ENCODE peak calls at places on chromosomes 11 and 22, in seven cellular contexts. One of them, this sample, is unnamed.
A peak's percentile ranks its signal among the peaks of the same experiment; 100 is the strongest.

GRCh38 chr11:940496-941135 is 14.9 kb downstream of the AP2A2 start:
- DNase-seq in keratinocyte: no peak
- DNase-seq in stimulated activated CD4-positive, alpha-beta T cell treated with anti-CD3 and anti-CD28 coated beads, Interleukin-12 subunit alpha, Interleukin-12 subunit beta, amount 100 ng/mL, for 4 hours: no peak
- DNase-seq in fibroblast of mammary gland: no peak
- DNase-seq in NCI-H526: no peak
- DNase-seq in stimulated activated CD8-positive, alpha-beta memory T cell treated with anti-CD3 and anti-CD28 coated beads, Interleukin-2, amount 100 ng/mL, for 48 hours: no peak
- DNase-seq in activated T-cell treated with anti-CD3 and anti-CD28 coated beads for 48 hours: no peak
- DNase-seq in this sample: no peak

GRCh38 chr11:68313574-68314202 is 1.3 kb downstream of the LRP5 start:
- DNase-seq in fibroblast of mammary gland: peak; percentile 58
- DNase-seq in stimulated activated CD8-positive, alpha-beta memory T cell treated with anti-CD3 and anti-CD28 coated beads, Interleukin-2, amount 100 ng/mL, for 48 hours: no peak
- DNase-seq in NCI-H526: no peak
- DNase-seq in keratinocyte: no peak
- DNase-seq in stimulated activated CD4-positive, alpha-beta T cell treated with anti-CD3 and anti-CD28 coated beads, Interleukin-12 subunit alpha, Interleukin-12 subunit beta, amount 100 ng/mL, for 4 hours: no peak
- DNase-seq in activated T-cell treated with anti-CD3 and anti-CD28 coated beads for 48 hours: no peak
- DNase-seq in this sample: no peak

GRCh38 chr11:9639985-9640384 is 23.9 kb upstream of the SWAP70 start:
- DNase-seq in keratinocyte: no peak
- DNase-seq in stimulated activated CD8-positive, alpha-beta memory T cell treated with anti-CD3 and anti-CD28 coated beads, Interleukin-2, amount 100 ng/mL, for 48 hours: no peak
- DNase-seq in fibroblast of mammary gland: no peak
- DNase-seq in NCI-H526: no peak
- DNase-seq in stimulated activated CD4-positive, alpha-beta T cell treated with anti-CD3 and anti-CD28 coated beads, Interleukin-12 subunit alpha, Interleukin-12 subunit beta, amount 100 ng/mL, for 4 hours: no peak
- DNase-seq in activated T-cell treated with anti-CD3 and anti-CD28 coated beads for 48 hours: no peak
- DNase-seq in this sample: no peak

GRCh38 chr11:96472085-96472484 is 82.3 kb downstream of the JRKL start:
- DNase-seq in stimulated activated CD4-positive, alpha-beta T cell treated with anti-CD3 and anti-CD28 coated beads, Interleukin-12 subunit alpha, Interleukin-12 subunit beta, amount 100 ng/mL, for 4 hours: no peak
- DNase-seq in activated T-cell treated with anti-CD3 and anti-CD28 coated beads for 48 hours: no peak
- DNase-seq in stimulated activated CD8-positive, alpha-beta memory T cell treated with anti-CD3 and anti-CD28 coated beads, Interleukin-2, amount 100 ng/mL, for 48 hours: no peak
- DNase-seq in keratinocyte: no peak
- DNase-seq in NCI-H526: no peak
- DNase-seq in fibroblast of mammary gland: no peak
- DNase-seq in this sample: no peak

GRCh38 chr11:3867209-3868071 is 12.0 kb downstream of the STIM1 start:
- DNase-seq in keratinocyte: no peak
- DNase-seq in stimulated activated CD8-positive, alpha-beta memory T cell treated with anti-CD3 and anti-CD28 coated beads, Interleukin-2, amount 100 ng/mL, for 48 hours: no peak
- DNase-seq in activated T-cell treated with anti-CD3 and anti-CD28 coated beads for 48 hours: no peak
- DNase-seq in stimulated activated CD4-positive, alpha-beta T cell treated with anti-CD3 and anti-CD28 coated beads, Interleukin-12 subunit alpha, Interleukin-12 subunit beta, amount 100 ng/mL, for 4 hours: no peak
- DNase-seq in NCI-H526: no peak
- DNase-seq in fibroblast of mammary gland: peak; percentile 30
- DNase-seq in this sample: no peak

GRCh38 chr11:22341582-22341919 is 3.4 kb downstream of the SLC17A6 start:
- DNase-seq in fibroblast of mammary gland: no peak
- DNase-seq in stimulated activated CD8-positive, alpha-beta memory T cell treated with anti-CD3 and anti-CD28 coated beads, Interleukin-2, amount 100 ng/mL, for 48 hours: no peak
- DNase-seq in keratinocyte: no peak
- DNase-seq in activated T-cell treated with anti-CD3 and anti-CD28 coated beads for 48 hours: no peak
- DNase-seq in stimulated activated CD4-positive, alpha-beta T cell treated with anti-CD3 and anti-CD28 coated beads, Interleukin-12 subunit alpha, Interleukin-12 subunit beta, amount 100 ng/mL, for 4 hours: no peak
- DNase-seq in NCI-H526: no peak
- DNase-seq in this sample: no peak

GRCh38 chr11:134506046-134506445 is 94.0 kb upstream of the B3GAT1 start:
- DNase-seq in activated T-cell treated with anti-CD3 and anti-CD28 coated beads for 48 hours: no peak
- DNase-seq in stimulated activated CD4-positive, alpha-beta T cell treated with anti-CD3 and anti-CD28 coated beads, Interleukin-12 subunit alpha, Interleukin-12 subunit beta, amount 100 ng/mL, for 4 hours: no peak
- DNase-seq in NCI-H526: no peak
- DNase-seq in keratinocyte: no peak
- DNase-seq in stimulated activated CD8-positive, alpha-beta memory T cell treated with anti-CD3 and anti-CD28 coated beads, Interleukin-2, amount 100 ng/mL, for 48 hours: no peak
- DNase-seq in fibroblast of mammary gland: no peak
- DNase-seq in this sample: no peak

GRCh38 chr11:6666302-6667183 is 10.9 kb upstream of the DCHS1 start:
- DNase-seq in keratinocyte: no peak
- DNase-seq in NCI-H526: no peak
- DNase-seq in activated T-cell treated with anti-CD3 and anti-CD28 coated beads for 48 hours: no peak
- DNase-seq in stimulated activated CD4-positive, alpha-beta T cell treated with anti-CD3 and anti-CD28 coated beads, Interleukin-12 subunit alpha, Interleukin-12 subunit beta, amount 100 ng/mL, for 4 hours: no peak
- DNase-seq in fibroblast of mammary gland: no peak
- DNase-seq in stimulated activated CD8-positive, alpha-beta memory T cell treated with anti-CD3 and anti-CD28 coated beads, Interleukin-2, amount 100 ng/mL, for 48 hours: no peak
- DNase-seq in this sample: no peak

GRCh38 chr22:25834490-25834889 is 92.5 kb downstream of the MYO18B start:
- DNase-seq in keratinocyte: no peak
- DNase-seq in NCI-H526: no peak
- DNase-seq in fibroblast of mammary gland: no peak
- DNase-seq in stimulated activated CD8-positive, alpha-beta memory T cell treated with anti-CD3 and anti-CD28 coated beads, Interleukin-2, amount 100 ng/mL, for 48 hours: no peak
- DNase-seq in stimulated activated CD4-positive, alpha-beta T cell treated with anti-CD3 and anti-CD28 coated beads, Interleukin-12 subunit alpha, Interleukin-12 subunit beta, amount 100 ng/mL, for 4 hours: no peak
- DNase-seq in activated T-cell treated with anti-CD3 and anti-CD28 coated beads for 48 hours: no peak
- DNase-seq in this sample: no peak

GRCh38 chr11:66784575-66784974 is 55.6 kb upstream of the SPTBN2 start:
- DNase-seq in stimulated activated CD4-positive, alpha-beta T cell treated with anti-CD3 and anti-CD28 coated beads, Interleukin-12 subunit alpha, Interleukin-12 subunit beta, amount 100 ng/mL, for 4 hours: no peak
- DNase-seq in keratinocyte: no peak
- DNase-seq in activated T-cell treated with anti-CD3 and anti-CD28 coated beads for 48 hours: no peak
- DNase-seq in fibroblast of mammary gland: no peak
- DNase-seq in NCI-H526: no peak
- DNase-seq in stimulated activated CD8-positive, alpha-beta memory T cell treated with anti-CD3 and anti-CD28 coated beads, Interleukin-2, amount 100 ng/mL, for 48 hours: no peak
- DNase-seq in this sample: no peak

GRCh38 chr11:119689318-119689717 is 39.7 kb downstream of the NECTIN1 start:
- DNase-seq in stimulated activated CD8-positive, alpha-beta memory T cell treated with anti-CD3 and anti-CD28 coated beads, Interleukin-2, amount 100 ng/mL, for 48 hours: no peak
- DNase-seq in keratinocyte: no peak
- DNase-seq in activated T-cell treated with anti-CD3 and anti-CD28 coated beads for 48 hours: no peak
- DNase-seq in NCI-H526: no peak
- DNase-seq in fibroblast of mammary gland: no peak
- DNase-seq in stimulated activated CD4-positive, alpha-beta T cell treated with anti-CD3 and anti-CD28 coated beads, Interleukin-12 subunit alpha, Interleukin-12 subunit beta, amount 100 ng/mL, for 4 hours: no peak
- DNase-seq in this sample: no peak

GRCh38 chr11:124656759-124657627 is 16.5 kb downstream of the SIAE start:
- DNase-seq in stimulated activated CD8-positive, alpha-beta memory T cell treated with anti-CD3 and anti-CD28 coated beads, Interleukin-2, amount 100 ng/mL, for 48 hours: no peak
- DNase-seq in fibroblast of mammary gland: no peak
- DNase-seq in keratinocyte: no peak
- DNase-seq in activated T-cell treated with anti-CD3 and anti-CD28 coated beads for 48 hours: no peak
- DNase-seq in NCI-H526: peak; percentile 84
- DNase-seq in stimulated activated CD4-positive, alpha-beta T cell treated with anti-CD3 and anti-CD28 coated beads, Interleukin-12 subunit alpha, Interleukin-12 subunit beta, amount 100 ng/mL, for 4 hours: no peak
- DNase-seq in this sample: no peak

GRCh38 chr22:44545773-44546172 is 47.7 kb upstream of the RTL6 start:
- DNase-seq in fibroblast of mammary gland: no peak
- DNase-seq in keratinocyte: no peak
- DNase-seq in stimulated activated CD4-positive, alpha-beta T cell treated with anti-CD3 and anti-CD28 coated beads, Interleukin-12 subunit alpha, Interleukin-12 subunit beta, amount 100 ng/mL, for 4 hours: no peak
- DNase-seq in activated T-cell treated with anti-CD3 and anti-CD28 coated beads for 48 hours: no peak
- DNase-seq in stimulated activated CD8-positive, alpha-beta memory T cell treated with anti-CD3 and anti-CD28 coated beads, Interleukin-2, amount 100 ng/mL, for 48 hours: no peak
- DNase-seq in NCI-H526: no peak
- DNase-seq in this sample: no peak

GRCh38 chr11:114202011-114202609 is 94.1 kb upstream of the NNMT start:
- DNase-seq in activated T-cell treated with anti-CD3 and anti-CD28 coated beads for 48 hours: no peak
- DNase-seq in NCI-H526: no peak
- DNase-seq in stimulated activated CD8-positive, alpha-beta memory T cell treated with anti-CD3 and anti-CD28 coated beads, Interleukin-2, amount 100 ng/mL, for 48 hours: no peak
- DNase-seq in fibroblast of mammary gland: peak; percentile 58
- DNase-seq in keratinocyte: no peak
- DNase-seq in stimulated activated CD4-positive, alpha-beta T cell treated with anti-CD3 and anti-CD28 coated beads, Interleukin-12 subunit alpha, Interleukin-12 subunit beta, amount 100 ng/mL, for 4 hours: no peak
- DNase-seq in this sample: no peak

GRCh38 chr11:95371147-95371546 is 140.1 kb upstream of the SESN3 start:
- DNase-seq in keratinocyte: no peak
- DNase-seq in fibroblast of mammary gland: no peak
- DNase-seq in stimulated activated CD4-positive, alpha-beta T cell treated with anti-CD3 and anti-CD28 coated beads, Interleukin-12 subunit alpha, Interleukin-12 subunit beta, amount 100 ng/mL, for 4 hours: no peak
- DNase-seq in NCI-H526: no peak
- DNase-seq in activated T-cell treated with anti-CD3 and anti-CD28 coated beads for 48 hours: no peak
- DNase-seq in stimulated activated CD8-positive, alpha-beta memory T cell treated with anti-CD3 and anti-CD28 coated beads, Interleukin-2, amount 100 ng/mL, for 48 hours: no peak
- DNase-seq in this sample: no peak

GRCh38 chr22:49431559-49431958 is 396.1 kb downstream of the BRD1 start:
- DNase-seq in fibroblast of mammary gland: no peak
- DNase-seq in NCI-H526: no peak
- DNase-seq in stimulated activated CD8-positive, alpha-beta memory T cell treated with anti-CD3 and anti-CD28 coated beads, Interleukin-2, amount 100 ng/mL, for 48 hours: no peak
- DNase-seq in stimulated activated CD4-positive, alpha-beta T cell treated with anti-CD3 and anti-CD28 coated beads, Interleukin-12 subunit alpha, Interleukin-12 subunit beta, amount 100 ng/mL, for 4 hours: no peak
- DNase-seq in keratinocyte: no peak
- DNase-seq in activated T-cell treated with anti-CD3 and anti-CD28 coated beads for 48 hours: no peak
- DNase-seq in this sample: no peak

GRCh38 chr11:621838-622237 is 2.9 kb downstream of the CDHR5 start:
- DNase-seq in stimulated activated CD8-positive, alpha-beta memory T cell treated with anti-CD3 and anti-CD28 coated beads, Interleukin-2, amount 100 ng/mL, for 48 hours: no peak
- DNase-seq in keratinocyte: no peak
- DNase-seq in activated T-cell treated with anti-CD3 and anti-CD28 coated beads for 48 hours: no peak
- DNase-seq in NCI-H526: no peak
- DNase-seq in fibroblast of mammary gland: no peak
- DNase-seq in stimulated activated CD4-positive, alpha-beta T cell treated with anti-CD3 and anti-CD28 coated beads, Interleukin-12 subunit alpha, Interleukin-12 subunit beta, amount 100 ng/mL, for 4 hours: no peak
- DNase-seq in this sample: no peak

GRCh38 chr11:32039149-32039548 is 51.7 kb upstream of the RCN1 start:
- DNase-seq in keratinocyte: no peak
- DNase-seq in NCI-H526: peak; percentile 98
- DNase-seq in activated T-cell treated with anti-CD3 and anti-CD28 coated beads for 48 hours: no peak
- DNase-seq in stimulated activated CD4-positive, alpha-beta T cell treated with anti-CD3 and anti-CD28 coated beads, Interleukin-12 subunit alpha, Interleukin-12 subunit beta, amount 100 ng/mL, for 4 hours: no peak
- DNase-seq in fibroblast of mammary gland: no peak
- DNase-seq in stimulated activated CD8-positive, alpha-beta memory T cell treated with anti-CD3 and anti-CD28 coated beads, Interleukin-2, amount 100 ng/mL, for 48 hours: no peak
- DNase-seq in this sample: no peak

GRCh38 chr11:19953342-19953741 is 206.9 kb downstream of the DBX1 start:
- DNase-seq in activated T-cell treated with anti-CD3 and anti-CD28 coated beads for 48 hours: no peak
- DNase-seq in NCI-H526: no peak
- DNase-seq in stimulated activated CD4-positive, alpha-beta T cell treated with anti-CD3 and anti-CD28 coated beads, Interleukin-12 subunit alpha, Interleukin-12 subunit beta, amount 100 ng/mL, for 4 hours: no peak
- DNase-seq in stimulated activated CD8-positive, alpha-beta memory T cell treated with anti-CD3 and anti-CD28 coated beads, Interleukin-2, amount 100 ng/mL, for 48 hours: no peak
- DNase-seq in keratinocyte: no peak
- DNase-seq in fibroblast of mammary gland: peak; percentile 87
- DNase-seq in this sample: peak; percentile 64

GRCh38 chr22:19849800-19850481 is 4.7 kb downstream of the GNB1L start:
- DNase-seq in stimulated activated CD8-positive, alpha-beta memory T cell treated with anti-CD3 and anti-CD28 coated beads, Interleukin-2, amount 100 ng/mL, for 48 hours: no peak
- DNase-seq in keratinocyte: no peak
- DNase-seq in activated T-cell treated with anti-CD3 and anti-CD28 coated beads for 48 hours: no peak
- DNase-seq in stimulated activated CD4-positive, alpha-beta T cell treated with anti-CD3 and anti-CD28 coated beads, Interleukin-12 subunit alpha, Interleukin-12 subunit beta, amount 100 ng/mL, for 4 hours: no peak
- DNase-seq in NCI-H526: no peak
- DNase-seq in fibroblast of mammary gland: no peak
- DNase-seq in this sample: no peak

GRCh38 chr11:64359712-64360402 is 895 bp downstream of the RPS6KA4 start:
- DNase-seq in activated T-cell treated with anti-CD3 and anti-CD28 coated beads for 48 hours: peak; percentile 28
- DNase-seq in NCI-H526: peak; percentile 87
- DNase-seq in stimulated activated CD8-positive, alpha-beta memory T cell treated with anti-CD3 and anti-CD28 coated beads, Interleukin-2, amount 100 ng/mL, for 48 hours: no peak
- DNase-seq in stimulated activated CD4-positive, alpha-beta T cell treated with anti-CD3 and anti-CD28 coated beads, Interleukin-12 subunit alpha, Interleukin-12 subunit beta, amount 100 ng/mL, for 4 hours: no peak
- DNase-seq in keratinocyte: no peak
- DNase-seq in fibroblast of mammary gland: no peak
- DNase-seq in this sample: no peak

GRCh38 chr11:118073554-118073953 is 3.3 kb upstream of the TMPRSS4 start:
- DNase-seq in keratinocyte: no peak
- DNase-seq in stimulated activated CD8-positive, alpha-beta memory T cell treated with anti-CD3 and anti-CD28 coated beads, Interleukin-2, amount 100 ng/mL, for 48 hours: no peak
- DNase-seq in activated T-cell treated with anti-CD3 and anti-CD28 coated beads for 48 hours: no peak
- DNase-seq in stimulated activated CD4-positive, alpha-beta T cell treated with anti-CD3 and anti-CD28 coated beads, Interleukin-12 subunit alpha, Interleukin-12 subunit beta, amount 100 ng/mL, for 4 hours: no peak
- DNase-seq in NCI-H526: no peak
- DNase-seq in fibroblast of mammary gland: no peak
- DNase-seq in this sample: no peak

GRCh38 chr11:86790867-86791849 is 9.2 kb upstream of the PRSS23 start:
- DNase-seq in activated T-cell treated with anti-CD3 and anti-CD28 coated beads for 48 hours: no peak
- DNase-seq in keratinocyte: no peak
- DNase-seq in stimulated activated CD8-positive, alpha-beta memory T cell treated with anti-CD3 and anti-CD28 coated beads, Interleukin-2, amount 100 ng/mL, for 48 hours: no peak
- DNase-seq in NCI-H526: peak; percentile 9
- DNase-seq in fibroblast of mammary gland: no peak
- DNase-seq in stimulated activated CD4-positive, alpha-beta T cell treated with anti-CD3 and anti-CD28 coated beads, Interleukin-12 subunit alpha, Interleukin-12 subunit beta, amount 100 ng/mL, for 4 hours: no peak
- DNase-seq in this sample: no peak

GRCh38 chr11:19793356-19793755 is 80.7 kb downstream of the NAV2 start:
- DNase-seq in activated T-cell treated with anti-CD3 and anti-CD28 coated beads for 48 hours: no peak
- DNase-seq in NCI-H526: no peak
- DNase-seq in fibroblast of mammary gland: no peak
- DNase-seq in stimulated activated CD4-positive, alpha-beta T cell treated with anti-CD3 and anti-CD28 coated beads, Interleukin-12 subunit alpha, Interleukin-12 subunit beta, amount 100 ng/mL, for 4 hours: no peak
- DNase-seq in keratinocyte: no peak
- DNase-seq in stimulated activated CD8-positive, alpha-beta memory T cell treated with anti-CD3 and anti-CD28 coated beads, Interleukin-2, amount 100 ng/mL, for 48 hours: no peak
- DNase-seq in this sample: no peak

GRCh38 chr11:96085349-96085910 is 161.5 kb upstream of the MTMR2 start:
- DNase-seq in activated T-cell treated with anti-CD3 and anti-CD28 coated beads for 48 hours: no peak
- DNase-seq in fibroblast of mammary gland: no peak
- DNase-seq in NCI-H526: no peak
- DNase-seq in stimulated activated CD8-positive, alpha-beta memory T cell treated with anti-CD3 and anti-CD28 coated beads, Interleukin-2, amount 100 ng/mL, for 48 hours: no peak
- DNase-seq in stimulated activated CD4-positive, alpha-beta T cell treated with anti-CD3 and anti-CD28 coated beads, Interleukin-12 subunit alpha, Interleukin-12 subunit beta, amount 100 ng/mL, for 4 hours: no peak
- DNase-seq in keratinocyte: no peak
- DNase-seq in this sample: no peak

GRCh38 chr11:19393941-19394340 is 153.2 kb upstream of the E2F8 start:
- DNase-seq in stimulated activated CD8-positive, alpha-beta memory T cell treated with anti-CD3 and anti-CD28 coated beads, Interleukin-2, amount 100 ng/mL, for 48 hours: no peak
- DNase-seq in keratinocyte: no peak
- DNase-seq in fibroblast of mammary gland: peak; percentile 89
- DNase-seq in NCI-H526: no peak
- DNase-seq in stimulated activated CD4-positive, alpha-beta T cell treated with anti-CD3 and anti-CD28 coated beads, Interleukin-12 subunit alpha, Interleukin-12 subunit beta, amount 100 ng/mL, for 4 hours: no peak
- DNase-seq in activated T-cell treated with anti-CD3 and anti-CD28 coated beads for 48 hours: no peak
- DNase-seq in this sample: peak; percentile 51

GRCh38 chr11:45108070-45109064 is 38.1 kb upstream of the PRDM11 start:
- DNase-seq in fibroblast of mammary gland: no peak
- DNase-seq in stimulated activated CD4-positive, alpha-beta T cell treated with anti-CD3 and anti-CD28 coated beads, Interleukin-12 subunit alpha, Interleukin-12 subunit beta, amount 100 ng/mL, for 4 hours: no peak
- DNase-seq in NCI-H526: no peak
- DNase-seq in stimulated activated CD8-positive, alpha-beta memory T cell treated with anti-CD3 and anti-CD28 coated beads, Interleukin-2, amount 100 ng/mL, for 48 hours: no peak
- DNase-seq in keratinocyte: no peak
- DNase-seq in activated T-cell treated with anti-CD3 and anti-CD28 coated beads for 48 hours: no peak
- DNase-seq in this sample: no peak